ENCODE peak calls at places on chromosomes 1 and 21, in nine cellular contexts. T is cardiac muscle cell; N is CD8-positive, alpha-beta memory T cell; A is right cardiac atrium; F is heart left ventricle; Z is H9; R is left lung; L is GM12878; D is CD4-positive, CD25-positive, alpha-beta regulatory T cell. O is an unnamed sample. For H3K9me3, the result is how much of the 10 kb centered on the place peaks cover.

GRCh38 chr1:167529829-167530474 is 11.6 kb upstream of the CD247 start:
- DNase-seq in T (no peak), N (no peak), A (no peak), F (no peak), Z (no peak), R (no peak), L (no peak), D (no peak), O (no peak)

GRCh38 chr1:41377397-41377796 is 16.2 kb downstream of the FOXO6 start:
- DNase-seq in T (no peak), N (no peak), A (no peak), F (no peak), Z (no peak), R (no peak), L (no peak), D (no peak), O (no peak)

GRCh38 chr1:206734499-206735142 is 36.0 kb upstream of the IL19 start:
- DNase-seq in T (peak), N (peak), A (peak), F (no peak), Z (peak), R (no peak), L (no peak), D (peak), O (peak)

GRCh38 chr1:194296201-194296600 is 1109.8 kb upstream of the B3GALT2 start:
- DNase-seq in T (no peak), N (no peak), A (no peak), F (no peak), Z (no peak), R (no peak), L (no peak), D (no peak), O (no peak)

GRCh38 chr21:45339430-45340405 is 52.0 kb upstream of the POFUT2 start:
- DNase-seq in T (peak), N (no peak), A (no peak), F (no peak), Z (no peak), R (no peak), L (no peak), D (no peak), O (no peak)

GRCh38 chr1:49622877-49623276 is 400.9 kb downstream of the AGBL4 start:
- DNase-seq in T (no peak), N (no peak), A (no peak), F (no peak), Z (no peak), R (no peak), L (no peak), D (no peak), O (no peak)

GRCh38 chr1:54984126-54984842 is 3.9 kb downstream of the TMEM61 start:
- DNase-seq in T (no peak), N (no peak), A (no peak), F (no peak), Z (no peak), R (no peak), L (no peak), D (no peak), O (no peak)

GRCh38 chr1:232059726-232060360 is 433.3 kb downstream of the DISC1 start:
- DNase-seq in T (no peak), N (no peak), A (peak), F (no peak), Z (no peak), R (no peak), L (no peak), D (no peak), O (no peak)

GRCh38 chr1:67484492-67484891 is 54.3 kb upstream of the SERBP1 start:
- DNase-seq in T (peak), N (no peak), A (no peak), F (no peak), Z (no peak), R (no peak), L (no peak), D (no peak), O (no peak)

GRCh38 chr1:23178931-23179330 is 10.3 kb upstream of the LUZP1 start:
- DNase-seq in T (peak), N (no peak), A (no peak), F (no peak), Z (no peak), R (no peak), L (no peak), D (no peak), O (no peak)

GRCh38 chr1:31748265-31748859 is 15.8 kb downstream of the ADGRB2 start:
- DNase-seq in T (no peak), N (no peak), A (no peak), F (no peak), Z (no peak), R (no peak), L (no peak), D (no peak), O (no peak)

GRCh38 chr1:244852694-244853093 is 11.6 kb downstream of the HNRNPU start:
- DNase-seq in T (no peak), N (no peak), A (no peak), F (no peak), Z (no peak), R (no peak), L (no peak), D (no peak), O (no peak)

GRCh38 chr1:227562037-227562436 is 1.3 kb upstream of the ZNF678 start:
- DNase-seq in T (no peak), N (no peak), A (peak), F (no peak), Z (no peak), R (no peak), L (no peak), D (no peak), O (no peak)

GRCh38 chr1:227562923-227563318 is 435 bp upstream of the ZNF678 start:
- DNase-seq in T (no peak), N (no peak), A (peak), F (no peak), Z (no peak), R (no peak), L (no peak), D (no peak), O (no peak)

GRCh38 chr1:227560814-227561213 is 2.5 kb upstream of the ZNF678 start:
- DNase-seq in T (peak), N (no peak), A (peak), F (peak), Z (no peak), R (no peak), L (no peak), D (no peak), O (no peak)

GRCh38 chr1:227561303-227561702 is 2.1 kb upstream of the ZNF678 start:
- DNase-seq in T (peak), N (no peak), A (peak), F (no peak), Z (no peak), R (no peak), L (no peak), D (no peak), O (no peak)

DNA sequence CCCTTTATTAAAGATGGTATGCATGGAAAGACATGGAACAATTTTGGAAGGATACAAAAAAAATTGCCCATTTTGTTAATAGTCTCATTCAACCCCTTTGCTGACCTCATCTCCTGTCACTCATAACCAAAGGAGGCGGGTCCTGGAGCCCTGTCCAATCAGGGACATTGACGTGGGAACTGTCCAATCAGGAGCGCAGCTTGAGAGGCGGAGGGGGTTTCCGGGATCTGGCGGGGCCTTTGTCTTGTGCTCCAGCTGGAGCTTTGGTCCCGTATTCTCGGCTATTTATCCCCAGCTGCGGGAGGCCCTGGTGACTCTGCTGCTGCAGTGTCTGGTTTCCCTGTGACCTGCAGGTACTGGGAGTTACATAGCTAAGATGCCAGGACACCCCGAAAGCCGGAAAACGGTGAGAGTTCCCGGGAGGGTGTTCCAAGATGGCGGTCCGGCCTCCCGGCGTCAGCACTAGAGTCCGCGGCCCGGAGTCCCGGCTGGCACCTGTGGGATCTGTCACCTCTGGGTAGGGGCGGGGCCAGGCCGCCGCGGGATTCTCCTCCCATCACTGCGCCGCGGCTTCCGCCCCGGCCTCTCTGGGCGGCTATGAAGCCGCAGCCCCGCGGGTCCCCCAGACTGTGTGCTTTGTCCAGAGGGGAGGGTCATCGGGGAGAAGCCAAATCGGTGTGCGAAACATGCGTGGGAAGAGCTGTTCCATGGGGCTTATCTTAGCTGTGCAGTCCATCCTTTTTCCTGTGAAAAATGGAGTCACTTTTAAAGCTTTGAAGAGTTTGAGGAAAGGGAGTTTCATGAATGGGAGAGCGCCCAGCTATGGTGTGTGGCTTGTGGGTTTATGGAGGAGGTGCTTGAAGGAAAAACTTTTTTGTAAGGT is at the start of gene ZNF678:
- DNase-seq in T (peak), N (peak), A (peak), F (peak), Z (peak), R (peak), L (peak), D (peak), O (peak)
- H3K9me3 ChIP-seq in T (under half), N (under half), A (under half), F (under half), Z (under half), R (under half), L (under half), D (under half), O (under half)

DNA sequence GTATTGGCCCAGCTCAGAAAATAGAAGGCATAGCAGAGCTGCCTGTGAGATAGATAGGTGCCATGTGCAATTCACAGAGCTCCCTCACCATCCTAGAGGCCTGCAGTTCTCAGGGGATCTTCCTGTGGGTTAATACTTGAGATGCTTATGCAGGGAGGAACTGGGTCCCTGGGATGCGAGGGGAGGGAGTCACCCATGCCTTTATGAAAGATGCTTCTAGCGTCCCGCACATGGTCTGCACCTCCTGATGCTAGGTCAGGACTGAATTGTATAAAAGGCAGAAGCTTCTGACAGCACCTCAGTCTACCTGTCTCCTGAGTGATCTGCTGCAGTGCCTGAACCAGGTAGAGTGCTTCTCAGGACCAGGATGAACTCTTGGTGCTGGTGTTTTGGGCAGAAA is at the start of gene LCE5A:
- DNase-seq in T (no peak), N (no peak), A (no peak), F (no peak), Z (no peak), R (no peak), L (no peak), D (no peak), O (no peak)
- H3K9me3 ChIP-seq in T (under half), N (under half), A (under half), F (under half), Z (half or more), R (under half), L (under half), D (under half), O (under half)

GRCh38 chr1:27622828-27623227 is 12.2 kb downstream of the FGR start:
- DNase-seq in T (no peak), N (no peak), A (no peak), F (no peak), Z (peak), R (no peak), L (no peak), D (no peak), O (no peak)

GRCh38 chr1:27623327-27624212 is 11.4 kb downstream of the FGR start:
- DNase-seq in T (no peak), N (no peak), A (no peak), F (no peak), Z (no peak), R (no peak), L (no peak), D (no peak), O (no peak)

GRCh38 chr1:27627051-27627450 is 7.9 kb downstream of the FGR start:
- DNase-seq in T (no peak), N (no peak), A (no peak), F (no peak), Z (no peak), R (no peak), L (no peak), D (no peak), O (no peak)

GRCh38 chr1:27626031-27626935 is 8.7 kb downstream of the FGR start:
- DNase-seq in T (peak), N (no peak), A (no peak), F (no peak), Z (no peak), R (no peak), L (peak), D (no peak), O (no peak)

DNA sequence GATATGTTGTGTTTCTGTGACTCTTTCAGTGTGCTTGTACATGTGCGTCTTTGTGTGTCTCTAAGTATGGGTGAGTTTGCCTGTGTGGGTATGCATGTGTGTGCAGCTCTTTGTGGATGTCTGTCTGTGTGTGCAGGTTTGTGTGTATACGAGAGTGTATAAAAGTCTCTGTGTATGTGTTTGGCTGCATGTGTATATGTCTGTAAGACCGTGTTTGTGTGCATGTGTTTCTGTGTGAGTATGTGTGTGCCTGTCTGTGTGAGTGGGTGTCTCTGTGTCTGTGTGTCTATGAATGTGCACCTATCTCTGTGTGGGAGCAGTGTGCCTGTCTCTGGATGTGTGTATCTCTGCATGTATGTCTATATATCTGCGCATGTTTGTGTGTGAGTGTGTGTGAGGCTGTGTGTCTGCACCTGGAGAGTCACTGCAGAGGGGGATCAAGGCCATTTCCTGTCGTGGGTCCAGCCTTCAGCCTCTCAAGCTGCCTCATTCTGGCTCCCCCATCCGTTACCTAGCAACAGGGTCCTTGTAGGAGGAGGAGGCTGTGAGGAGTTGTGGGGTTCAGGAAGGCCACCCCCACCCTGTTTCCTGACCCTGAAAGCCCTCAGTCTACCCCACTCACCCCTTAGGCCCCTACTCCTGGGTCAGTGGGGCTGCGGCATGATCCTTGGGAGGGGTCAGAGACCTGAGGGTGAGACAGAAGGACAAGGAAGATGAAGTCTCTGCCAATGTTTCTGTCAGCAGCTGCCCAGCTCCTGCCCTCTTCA is 10.3 kb downstream of the FGR start:
- DNase-seq in T (no peak), N (no peak), A (no peak), F (no peak), Z (no peak), R (no peak), L (peak), D (no peak), O (no peak)
- H3K9me3 ChIP-seq in T (under half), N (under half), A (under half), F (under half), Z (under half), R (under half), L (under half), D (under half), O (under half)

GRCh38 chr21:7933923-7934322 is 2587.5 kb upstream of the TPTE start:
- DNase-seq in T (no peak), N (no peak), A (no peak), F (no peak), Z (no peak), R (no peak), L (no peak), D (no peak), O (no peak)
- H3K9me3 ChIP-seq in T (half or more), N (half or more), A (under half), F (under half), Z (under half), R (under half), L (under half), D (half or more), O (half or more)

GRCh38 chr1:13432251-13432650 is 22.0 kb downstream of the PRAMEF20 start:
- DNase-seq in T (no peak), N (no peak), A (no peak), F (no peak), Z (no peak), R (no peak), L (no peak), D (no peak), O (no peak)
- H3K9me3 ChIP-seq in T (under half), N (under half), A (under half), F (under half), Z (under half), R (under half), L (under half), D (under half), O (under half)

GRCh38 chr1:30151826-30152225 is 571.6 kb downstream of the MATN1 start:
- DNase-seq in T (no peak), N (no peak), A (no peak), F (no peak), Z (no peak), R (no peak), L (no peak), D (no peak), O (no peak)

GRCh38 chr1:30149226-30149625 is 574.2 kb downstream of the MATN1 start:
- DNase-seq in T (no peak), N (no peak), A (no peak), F (no peak), Z (no peak), R (no peak), L (no peak), D (no peak), O (no peak)

GRCh38 chr1:30148676-30149075 is 574.7 kb downstream of the MATN1 start:
- DNase-seq in T (no peak), N (no peak), A (no peak), F (no peak), Z (no peak), R (no peak), L (no peak), D (no peak), O (no peak)

GRCh38 chr1:30147188-30147587 is 576.2 kb downstream of the MATN1 start:
- DNase-seq in T (no peak), N (no peak), A (no peak), F (no peak), Z (no peak), R (no peak), L (no peak), D (no peak), O (no peak)

GRCh38 chr1:30151119-30151518 is 572.3 kb downstream of the MATN1 start:
- DNase-seq in T (no peak), N (no peak), A (no peak), F (no peak), Z (no peak), R (no peak), L (no peak), D (no peak), O (no peak)
- H3K9me3 ChIP-seq in T (under half), N (under half), A (under half), F (under half), Z (under half), R (under half), L (under half), D (under half), O (under half)

O was measured in T-helper 17 cell.